ENCODE peak calls at places on chromosomes 6 and 20, in six cellular contexts. O is A549, Y is IMR-90, W is K562, X is HepG2, Z is GM12878. C is an unnamed sample.

GRCh38 chr6:142867355-142867801 is 77.6 kb downstream of the HIVEP2 start:
- DNase-seq in O (no peak), Y (peak), W (no peak), X (no peak), Z (no peak), C (no peak)

GRCh38 chr6:32627831-32628230 is 9.4 kb upstream of the HLA-DQA1 start:
- DNase-seq in O (no peak), Y (peak), W (no peak), X (no peak), Z (peak), C (peak)

GRCh38 chr20:37627060-37627766 is 66.6 kb upstream of the CTNNBL1 start:
- DNase-seq in O (peak), Y (peak), W (peak), X (peak), Z (no peak), C (peak)

GRCh38 chr6:78768242-78768641 is 99.1 kb upstream of the IRAK1BP1 start:
- DNase-seq in O (no peak), Y (no peak), W (no peak), X (no peak), Z (no peak), C (no peak)

GRCh38 chr6:139480356-139480833 is 105.9 kb upstream of the CITED2 start:
- DNase-seq in O (no peak), Y (no peak), W (peak), X (peak), Z (no peak), C (no peak)

GRCh38 chr20:25496968-25497401 is 88.3 kb downstream of the NINL start:
- DNase-seq in O (no peak), Y (peak), W (no peak), X (no peak), Z (no peak), C (no peak)

GRCh38 chr6:110389689-110390382 is 25.5 kb downstream of the DDO start:
- DNase-seq in O (no peak), Y (no peak), W (peak), X (no peak), Z (no peak), C (no peak)

GRCh38 chr6:15066433-15067337 is 179.2 kb upstream of the JARID2 start:
- DNase-seq in O (peak), Y (peak), W (peak), X (no peak), Z (no peak), C (no peak)

GRCh38 chr6:123380257-123380656 is 256.5 kb downstream of the TRDN start:
- DNase-seq in O (peak), Y (no peak), W (peak), X (peak), Z (no peak), C (peak)

DNA sequence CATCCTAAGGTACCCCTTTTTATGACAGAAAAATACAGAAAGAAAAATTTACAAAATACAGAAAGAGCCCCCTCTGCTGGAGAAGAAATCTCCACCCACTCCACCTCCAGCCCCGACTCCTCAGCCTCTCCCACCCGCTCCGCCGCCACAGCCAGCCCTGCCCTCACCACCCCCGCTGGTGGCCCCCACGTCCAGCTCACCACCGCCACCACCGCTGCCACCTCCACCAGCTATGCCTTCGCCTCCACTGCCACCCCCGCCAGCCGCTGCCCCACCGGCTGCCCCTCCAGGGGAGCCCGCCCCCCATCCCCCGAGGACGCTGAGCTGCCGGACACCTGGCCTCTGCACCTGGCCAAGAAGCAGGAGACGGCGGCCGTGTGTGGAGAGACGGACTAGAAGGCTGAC is 17.7 kb downstream of the WFDC2 start:
- DNase-seq in O (no peak), Y (no peak), W (peak), X (no peak), Z (no peak), C (peak)
- TF ChIP-seq BHLHE40 in O (no peak), Y (no peak), W (no peak), X (no peak), Z (no peak), C (no peak)

DNA sequence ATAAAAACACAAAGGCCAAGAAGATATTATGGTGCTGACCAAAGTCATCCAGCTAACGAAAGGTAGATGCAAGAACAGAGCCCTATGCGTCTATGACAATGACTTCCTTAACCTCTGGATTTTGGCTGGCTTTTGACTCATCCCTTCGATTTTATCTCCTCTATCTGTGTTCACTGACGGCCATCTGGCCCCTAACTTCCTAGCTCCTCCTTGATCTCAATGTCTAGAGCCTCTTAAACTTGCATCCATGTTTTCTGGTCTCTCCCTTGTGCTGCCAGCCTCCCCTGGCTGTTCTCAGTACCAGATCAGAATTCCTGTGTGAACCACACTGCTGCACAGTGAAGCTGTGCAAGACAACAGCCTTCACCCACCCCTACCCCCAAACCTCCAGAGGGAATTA is 452.9 kb downstream of the UTRN start:
- DNase-seq in O (no peak), Y (no peak), W (peak), X (no peak), Z (no peak), C (no peak)
- TF ChIP-seq BHLHE40 in O (no peak), Y (no peak), W (no peak), X (no peak), Z (no peak), C (no peak)

GRCh38 chr6:26571592-26572296 is 25.0 kb upstream of the ABT1 start:
- DNase-seq in O (peak), Y (peak), W (peak), X (peak), Z (peak), C (no peak)
- TF ChIP-seq BHLHE40 in O (no peak), Y (peak), W (no peak), X (no peak), Z (no peak), C (no peak)

DNA sequence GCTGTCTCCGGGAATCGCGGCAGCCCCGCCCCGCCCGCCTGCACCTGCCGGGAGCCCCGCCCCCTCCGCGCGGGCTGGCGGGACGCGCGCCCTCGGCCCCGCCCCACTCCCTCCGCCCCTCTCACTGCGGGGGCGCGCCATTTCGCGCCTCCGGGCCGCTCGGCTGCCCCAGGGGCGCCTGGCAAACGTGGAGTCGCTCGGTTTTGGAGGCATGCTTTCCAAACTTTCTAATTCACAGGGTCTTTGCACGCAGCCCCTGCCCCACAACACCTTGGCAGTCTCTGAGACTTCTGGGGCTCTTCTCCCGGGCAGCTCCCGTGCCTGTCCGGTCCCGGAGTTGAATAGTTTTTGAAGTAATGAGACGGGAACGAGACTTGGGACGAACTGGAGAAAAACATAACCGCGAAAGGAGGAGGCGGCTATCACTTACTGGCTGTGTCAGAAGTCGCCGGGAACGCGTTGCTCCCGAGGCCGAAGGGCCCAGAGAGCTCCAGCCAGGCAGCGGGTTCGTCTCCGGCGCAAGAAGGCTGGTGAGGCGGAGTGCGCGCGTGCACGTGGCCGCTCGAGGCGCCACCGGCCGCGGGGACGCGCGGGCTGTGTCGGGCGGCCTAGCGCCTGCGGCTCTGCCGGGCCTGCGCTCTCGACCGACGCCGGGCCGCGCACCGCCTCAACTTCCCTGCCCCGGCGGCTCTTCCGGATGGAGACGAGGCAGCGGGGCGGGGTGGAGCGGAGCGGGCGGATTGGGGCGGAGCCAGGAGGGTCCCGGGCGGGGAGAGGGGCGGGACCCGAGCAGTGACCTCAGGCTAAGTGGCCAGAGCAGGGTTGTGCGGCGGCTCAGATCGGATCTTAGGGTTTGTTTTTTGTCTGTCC is at the start of gene MCM9:
- DNase-seq in O (peak), Y (peak), W (peak), X (peak), Z (peak), C (peak)
- TF ChIP-seq BHLHE40 in O (no peak), Y (peak), W (peak), X (peak), Z (peak), C (no peak)

GRCh38 chr6:121055572-121056163 is 278.6 kb downstream of the TBC1D32 start:
- DNase-seq in O (peak), Y (peak), W (peak), X (peak), Z (peak), C (peak)
- TF ChIP-seq BHLHE40 in O (no peak), Y (no peak), W (no peak), X (no peak), Z (no peak), C (no peak)

GRCh38 chr20:2759143-2759542 is 41.3 kb downstream of the CPXM1 start:
- DNase-seq in O (no peak), Y (no peak), W (no peak), X (no peak), Z (no peak), C (no peak)

GRCh38 chr20:2760381-2761305 is 39.8 kb downstream of the CPXM1 start:
- DNase-seq in O (no peak), Y (no peak), W (no peak), X (no peak), Z (no peak), C (no peak)

GRCh38 chr20:2757969-2758368 is 42.5 kb downstream of the CPXM1 start:
- DNase-seq in O (no peak), Y (no peak), W (no peak), X (no peak), Z (no peak), C (no peak)

GRCh38 chr20:2761885-2762284 is 38.5 kb downstream of the CPXM1 start:
- DNase-seq in O (no peak), Y (no peak), W (no peak), X (no peak), Z (no peak), C (no peak)

GRCh38 chr20:2759603-2760360 is 40.6 kb downstream of the CPXM1 start:
- DNase-seq in O (no peak), Y (no peak), W (no peak), X (no peak), Z (no peak), C (no peak)
- TF ChIP-seq BHLHE40 in O (no peak), Y (no peak), W (no peak), X (no peak), Z (no peak), C (no peak)

C was measured in HEK293T.